ENCODE peak calls at places on chromosomes 11 and 22, in six cellular contexts. S is A549, A is MM.1S, H is AG10803, P is astrocyte of the spinal cord, Q is endothelial cell of umbilical vein. V is an unnamed sample.

GRCh38 chr11:36345084-36345511 is 49.0 kb downstream of the PRR5L start:
- DNase-seq in A (no peak), Q (no peak), S (no peak), P (no peak), H (no peak), V (no peak)

GRCh38 chr11:111860257-111860656 is 11.1 kb downstream of the ALG9 start:
- DNase-seq in Q (no peak), S (no peak), H (no peak), P (no peak), A (no peak), V (no peak)

GRCh38 chr22:32861330-32861729 is 59.8 kb downstream of the TIMP3 start:
- DNase-seq in P (no peak), H (no peak), A (no peak), S (no peak), Q (no peak), V (no peak)

GRCh38 chr11:122754553-122755322 is 83.6 kb upstream of the CRTAM start:
- DNase-seq in Q (no peak), H (no peak), A (peak; percentile 25), S (no peak), P (no peak), V (peak; percentile 47)

GRCh38 chr22:49211176-49211575 is 616.5 kb downstream of the BRD1 start:
- DNase-seq in S (no peak), Q (no peak), P (no peak), A (no peak), H (no peak), V (no peak)

GRCh38 chr11:36265793-36266628 is 23.2 kb downstream of the COMMD9 start:
- DNase-seq in S (peak; percentile 55), H (peak; percentile 25), P (peak; percentile 34), A (peak; percentile 43), Q (peak; percentile 40), V (peak; percentile 67)

GRCh38 chr22:36470994-36471331 is 10.5 kb downstream of the TXN2 start:
- DNase-seq in A (no peak), S (no peak), H (peak; percentile 35), Q (no peak), P (peak; percentile 80), V (no peak)

GRCh38 chr11:227824-228223 is 8.3 kb downstream of the SIRT3 start:
- DNase-seq in P (no peak), A (no peak), H (no peak), S (no peak), Q (no peak), V (no peak)

GRCh38 chr11:92397356-92397755 is 172.7 kb downstream of the FAT3 start:
- DNase-seq in S (no peak), A (no peak), H (no peak), Q (no peak), P (no peak), V (no peak)

GRCh38 chr11:102061276-102061675 is 14.0 kb downstream of the CFAP300 start:
- DNase-seq in S (no peak), H (no peak), A (no peak), Q (peak; percentile 9), P (peak; percentile 22), V (no peak)
- TF ChIP-seq CTCF in S (no peak), H (no peak), A (no peak), Q (no peak), P (peak; percentile 43), V (no peak)

GRCh38 chr22:41619979-41620645 is 731 bp downstream of the DESI1 start:
- DNase-seq in H (no peak), P (no peak), A (peak; percentile 59), Q (no peak), S (no peak), V (no peak)
- TF ChIP-seq CTCF in H (no peak), P (no peak), A (no peak), Q (no peak), S (no peak), V (no peak)

DNA sequence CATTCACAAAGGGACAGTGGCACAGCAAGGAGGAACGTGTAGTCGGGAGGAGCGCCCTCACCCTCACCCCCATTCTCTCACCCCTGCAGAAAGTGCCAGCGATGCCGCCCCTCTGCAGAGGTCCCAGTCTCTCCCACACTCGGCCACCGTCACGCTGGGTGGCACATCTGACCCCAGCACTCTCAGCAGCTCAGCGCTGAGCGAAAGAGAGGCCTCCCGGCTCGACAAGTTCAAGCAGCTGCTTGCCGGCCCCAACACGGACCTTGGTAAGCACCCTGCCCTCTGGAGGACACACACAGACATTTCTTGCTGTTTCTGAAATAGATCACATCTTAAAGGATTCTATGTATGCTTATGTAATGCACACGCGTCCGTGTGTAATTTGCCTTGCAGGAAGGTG is 34.9 kb downstream of the TBC1D22A start:
- DNase-seq in S (peak; percentile 64), P (peak; percentile 45), Q (no peak), H (peak; percentile 15), A (no peak), V (no peak)
- TF ChIP-seq CTCF in S (peak; percentile 12), P (peak; percentile 45), Q (peak; percentile 12), H (peak; percentile 23), A (no peak), V (peak; percentile 27)

GRCh38 chr11:118697346-118697745 is 17.9 kb upstream of the TREH start:
- DNase-seq in P (no peak), A (no peak), H (no peak), Q (no peak), S (no peak), V (no peak)

GRCh38 chr11:118694185-118694584 is 14.7 kb upstream of the TREH start:
- DNase-seq in A (no peak), H (no peak), P (no peak), S (no peak), Q (no peak), V (no peak)

GRCh38 chr11:118694771-118695170 is 15.3 kb upstream of the TREH start:
- DNase-seq in A (no peak), H (no peak), P (no peak), S (no peak), Q (no peak), V (no peak)

GRCh38 chr11:118699508-118700220 is 20.2 kb upstream of the TREH start:
- DNase-seq in P (no peak), S (no peak), H (no peak), Q (no peak), A (no peak), V (no peak)

GRCh38 chr11:118696673-118697226 is 17.3 kb upstream of the TREH start:
- DNase-seq in Q (no peak), A (peak; percentile 33), H (no peak), S (no peak), P (no peak), V (peak; percentile 40)
- TF ChIP-seq CTCF in Q (no peak), A (peak; percentile 14), H (no peak), S (no peak), P (no peak), V (no peak)

DNA sequence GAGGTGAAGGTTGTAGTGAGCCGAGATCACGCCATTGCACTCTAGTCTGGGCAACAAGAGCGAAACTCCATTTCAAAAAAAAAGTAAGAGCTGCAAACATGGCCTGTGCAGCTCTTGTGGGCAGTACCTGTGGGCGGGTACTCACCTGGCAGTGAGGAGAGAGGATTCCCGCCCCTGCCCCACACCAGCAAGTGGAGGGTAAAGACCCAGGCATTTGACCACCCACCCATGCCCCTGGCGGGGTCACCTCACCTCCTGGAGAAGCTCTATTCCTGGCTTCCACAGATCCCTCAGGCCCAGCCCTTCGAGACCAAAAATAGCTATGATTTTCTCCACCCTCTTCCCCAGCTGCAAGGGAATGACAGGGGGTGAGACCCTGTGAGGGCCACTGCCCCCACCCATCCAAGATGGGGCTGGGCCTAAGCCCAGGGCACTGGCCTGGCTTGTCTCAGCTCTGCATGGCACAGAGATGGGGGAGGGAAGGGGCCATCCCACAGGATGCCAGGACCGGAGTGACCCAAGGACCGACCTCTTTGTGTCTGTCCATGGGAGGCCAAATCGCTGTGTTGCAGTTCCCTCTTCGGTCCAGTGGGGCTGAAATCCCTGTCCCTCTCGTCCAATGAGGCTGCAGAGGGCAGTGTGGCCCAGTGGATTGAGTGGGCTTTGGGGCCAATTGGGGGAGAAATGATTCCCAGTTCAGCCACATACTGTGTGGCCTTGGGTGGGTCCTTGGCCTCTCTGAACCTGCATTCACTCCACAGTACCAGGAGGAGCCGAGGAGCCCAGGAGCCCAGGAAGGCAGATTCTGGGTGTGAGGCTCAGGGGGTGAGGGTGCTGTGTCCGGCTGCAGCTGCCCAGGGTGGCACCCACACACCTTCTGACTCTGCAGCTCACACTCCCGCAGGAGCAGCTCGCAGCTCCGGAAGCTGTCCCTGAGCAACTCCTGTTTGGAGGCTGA is 14.6 kb downstream of the SEC14L6 start:
- DNase-seq in H (no peak), A (no peak), Q (no peak), S (no peak), P (no peak), V (no peak)
- TF ChIP-seq CTCF in H (no peak), A (no peak), Q (no peak), S (no peak), P (peak; percentile 4), V (no peak)

GRCh38 chr22:26512149-26512793 is at the start of gene TFIP11:
- DNase-seq in P (peak; percentile 93), S (peak; percentile 88), A (peak; percentile 94), Q (peak; percentile 95), H (peak; percentile 86), V (peak; percentile 94)
- TF ChIP-seq CTCF in P (no peak), S (no peak), A (peak; percentile 7), Q (no peak), H (no peak), V (no peak)

GRCh38 chr11:31236052-31236652 is 133.4 kb downstream of the DCDC1 start:
- DNase-seq in Q (peak; percentile 14), A (peak; percentile 40), H (no peak), P (peak; percentile 10), S (peak; percentile 9), V (no peak)

GRCh38 chr11:31237819-31238771 is 131.4 kb downstream of the DCDC1 start:
- DNase-seq in Q (no peak), H (peak; percentile 9), A (no peak), P (no peak), S (peak; percentile 18), V (no peak)

DNA sequence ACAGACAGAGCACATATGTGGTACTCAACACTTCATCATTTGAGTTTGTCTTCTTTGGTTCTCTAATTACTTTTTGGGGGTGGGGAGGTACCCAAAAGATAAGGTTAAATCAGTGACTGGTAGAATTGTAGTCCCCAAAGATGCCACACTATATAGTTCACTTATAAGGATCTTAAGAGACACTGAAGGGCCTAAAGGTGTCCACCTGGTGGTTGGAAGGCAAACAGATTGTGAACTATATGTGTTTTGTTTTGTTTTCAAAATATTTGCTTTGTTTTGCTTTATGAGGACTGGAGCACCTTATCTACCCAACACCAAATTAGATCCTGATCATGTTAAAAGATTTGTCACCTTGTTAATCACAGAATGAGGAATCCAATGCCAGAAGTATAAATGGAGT is 136.1 kb downstream of the DCDC1 start:
- DNase-seq in S (peak; percentile 52), Q (no peak), H (no peak), P (no peak), A (no peak), V (no peak)
- TF ChIP-seq CTCF in S (peak; percentile 49), Q (no peak), H (peak; percentile 19), P (no peak), A (peak; percentile 36), V (peak; percentile 18)

DNA sequence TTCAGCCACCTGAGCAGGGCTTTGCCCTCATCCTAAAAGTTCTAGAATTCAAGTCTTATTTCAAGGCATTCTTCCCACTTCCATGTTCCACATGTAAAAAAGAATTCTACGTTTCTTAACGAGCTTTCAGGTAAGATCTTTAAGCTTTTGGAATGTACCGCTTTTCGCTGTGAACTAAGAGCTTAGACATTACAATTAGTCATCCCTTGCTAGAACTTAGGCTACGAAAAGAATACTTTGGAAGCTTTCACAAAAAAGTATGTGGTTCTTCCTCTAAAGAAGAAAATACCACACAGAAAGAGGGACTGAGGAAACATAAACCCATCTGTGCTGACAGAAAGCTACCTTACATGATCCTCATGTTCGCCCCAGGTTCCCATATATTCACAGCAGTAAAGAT is 1.9 kb downstream of the NUMA1 start:
- DNase-seq in Q (no peak), H (peak; percentile 26), P (no peak), A (no peak), S (no peak), V (no peak)
- TF ChIP-seq CTCF in Q (no peak), H (no peak), P (no peak), A (no peak), S (no peak), V (no peak)

GRCh38 chr22:29205598-29206371 is at the start of gene EMID1:
- DNase-seq in S (peak; percentile 13), H (no peak), Q (peak; percentile 10), P (no peak), A (peak; percentile 53), V (peak; percentile 87)
- TF ChIP-seq CTCF in S (no peak), H (peak; percentile 11), Q (peak; percentile 11), P (peak; percentile 38), A (peak; percentile 15), V (peak; percentile 40)

V was measured in GM13977.